ENCODE peak calls at places on chromosomes 3 and 15, in seven cellular contexts. V is Panc1, D is Calu3, B is SK-N-SH, Y is activated B cell treated with CpG ODN at 0.5 μM for 24 hours, Q is dorsolateral prefrontal cortex, M is foreskin fibroblast. P is an unnamed sample.

GRCh38 chr3:13301295-13301987 is 118.7 kb downstream of the NUP210 start:
- DNase-seq in V (no peak), D (no peak), B (no peak), Y (no peak), Q (peak), M (peak), P (no peak)

GRCh38 chr3:157073810-157074209 is 86.1 kb downstream of the CCNL1 start:
- DNase-seq in V (no peak), D (no peak), B (peak), Y (no peak), Q (no peak), M (peak), P (no peak)

GRCh38 chr3:141311496-141312358 is 56.6 kb upstream of the ZBTB38 start:
- DNase-seq in V (peak), D (peak), B (peak), Y (peak), Q (peak), M (peak), P (peak)

GRCh38 chr15:51133140-51133630 is 38.5 kb upstream of the TNFAIP8L3 start:
- DNase-seq in V (no peak), D (no peak), B (no peak), Y (no peak), Q (no peak), M (no peak), P (no peak)

GRCh38 chr3:179565496-179565895 is 2.8 kb downstream of the ACTL6A start:
- DNase-seq in V (no peak), D (no peak), B (no peak), Y (no peak), Q (no peak), M (no peak), P (no peak)

GRCh38 chr3:187125319-187126031 is 13.8 kb downstream of the RPL39L start:
- DNase-seq in V (no peak), D (no peak), B (no peak), Y (no peak), Q (no peak), M (no peak), P (no peak)

GRCh38 chr3:17420668-17421067 is 321.8 kb downstream of the TBC1D5 start:
- DNase-seq in V (peak), D (no peak), B (no peak), Y (no peak), Q (no peak), M (no peak), P (no peak)

GRCh38 chr3:194686816-194687637 is 1.3 kb downstream of the FAM43A start:
- DNase-seq in V (no peak), D (peak), B (peak), Y (peak), Q (peak), M (peak), P (peak)

GRCh38 chr3:192042116-192042515 is 581.2 kb downstream of the PYDC2 start:
- DNase-seq in V (no peak), D (no peak), B (no peak), Y (no peak), Q (no peak), M (no peak), P (no peak)

GRCh38 chr3:52085883-52086282 is 29.5 kb upstream of the DUSP7 start:
- DNase-seq in V (no peak), D (no peak), B (no peak), Y (no peak), Q (no peak), M (no peak), P (no peak)

GRCh38 chr3:130508970-130509369 is 8.0 kb upstream of the COL6A6 start:
- DNase-seq in V (no peak), D (no peak), B (no peak), Y (no peak), Q (no peak), M (no peak), P (no peak)

GRCh38 chr15:73632670-73633058 is 525 bp downstream of the NPTN start:
- DNase-seq in V (no peak), D (no peak), B (no peak), Y (no peak), Q (no peak), M (no peak), P (peak)

GRCh38 chr3:43273429-43273828 is 12.9 kb upstream of the SNRK start:
- DNase-seq in V (no peak), D (no peak), B (no peak), Y (no peak), Q (no peak), M (no peak), P (no peak)

GRCh38 chr3:198079771-198080520 is 119.9 kb downstream of the LMLN start:
- DNase-seq in V (no peak), D (peak), B (no peak), Y (no peak), Q (peak), M (no peak), P (no peak)

GRCh38 chr15:75031773-75032302 is 8.4 kb downstream of the PPCDC start:
- DNase-seq in V (no peak), D (no peak), B (no peak), Y (no peak), Q (no peak), M (no peak), P (no peak)

GRCh38 chr3:111986800-111987199 is 8.0 kb downstream of the ABHD10 start:
- DNase-seq in V (no peak), D (no peak), B (no peak), Y (no peak), Q (no peak), M (no peak), P (no peak)

GRCh38 chr15:65663521-65663920 is 41.8 kb downstream of the SLC24A1 start:
- DNase-seq in V (no peak), D (no peak), B (no peak), Y (no peak), Q (no peak), M (no peak), P (no peak)

GRCh38 chr3:88195951-88196434 is 46.2 kb downstream of the C3orf38 start:
- DNase-seq in V (no peak), D (no peak), B (no peak), Y (no peak), Q (no peak), M (no peak), P (no peak)

GRCh38 chr3:127419140-127419539 is 131.3 kb upstream of the PRR20G start:
- DNase-seq in V (no peak), D (no peak), B (no peak), Y (no peak), Q (no peak), M (no peak), P (no peak)

GRCh38 chr3:127959873-127960272 is 44.8 kb downstream of the KBTBD12 start:
- DNase-seq in V (no peak), D (peak), B (peak), Y (no peak), Q (no peak), M (no peak), P (peak)

GRCh38 chr3:11996500-11996899 is 7.7 kb upstream of the SYN2 start:
- DNase-seq in V (no peak), D (no peak), B (peak), Y (no peak), Q (no peak), M (no peak), P (no peak)

GRCh38 chr3:157543491-157544035 is 40.3 kb upstream of the VEPH1 start:
- DNase-seq in V (no peak), D (no peak), B (no peak), Y (no peak), Q (no peak), M (no peak), P (no peak)

GRCh38 chr3:143450656-143451055 is 331.1 kb downstream of the CHST2 start:
- DNase-seq in V (no peak), D (no peak), B (no peak), Y (no peak), Q (no peak), M (no peak), P (no peak)

DNA sequence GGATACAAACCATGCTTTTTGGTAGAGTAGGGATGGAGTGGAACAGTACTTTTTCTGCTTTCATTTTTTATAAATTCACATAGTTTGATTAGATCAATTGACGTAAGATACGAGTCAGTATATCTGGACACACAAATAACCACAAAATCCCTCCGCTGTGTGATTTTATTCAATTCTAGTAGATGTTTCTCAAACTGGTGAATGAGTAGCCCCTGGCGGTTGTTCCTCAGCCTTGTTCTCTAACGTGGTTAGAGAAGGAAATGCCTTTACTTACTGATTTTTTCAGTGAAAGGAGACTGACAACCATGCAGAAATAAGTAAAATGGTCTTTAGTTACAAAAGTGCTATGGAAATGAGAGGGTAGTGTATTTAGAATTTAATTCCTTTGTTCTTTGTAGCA is 161.0 kb downstream of the TCF12 start:
- DNase-seq in V (no peak), D (no peak), B (no peak), Y (no peak), Q (no peak), M (no peak), P (no peak)
- TF ChIP-seq CTCF in V (no peak), D (no peak), B (no peak), Y (no peak), Q (peak), M (no peak), P (no peak)

DNA sequence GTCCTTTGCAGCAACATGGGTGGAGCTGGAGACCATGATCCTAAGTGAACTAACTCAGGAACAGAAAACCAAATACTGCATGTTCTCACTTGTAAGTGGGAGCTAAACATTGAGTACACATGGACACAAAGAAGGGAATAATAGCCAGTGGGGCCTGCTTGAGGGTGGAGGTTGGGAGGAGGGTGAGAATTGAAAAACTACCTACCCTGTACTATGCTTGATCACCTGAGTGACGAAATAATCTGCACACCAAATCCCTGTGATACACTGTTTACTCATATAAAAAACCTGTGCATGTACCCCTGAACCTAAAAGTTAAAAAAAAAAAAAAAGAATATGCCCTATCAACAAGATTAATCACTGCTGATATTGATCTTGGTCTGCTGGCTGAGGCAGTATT is 58.7 kb upstream of the ADAMTSL3 start:
- DNase-seq in V (no peak), D (no peak), B (no peak), Y (no peak), Q (no peak), M (no peak), P (no peak)
- TF ChIP-seq CTCF in V (no peak), D (no peak), B (no peak), Y (no peak), Q (no peak), M (no peak), P (no peak)

DNA sequence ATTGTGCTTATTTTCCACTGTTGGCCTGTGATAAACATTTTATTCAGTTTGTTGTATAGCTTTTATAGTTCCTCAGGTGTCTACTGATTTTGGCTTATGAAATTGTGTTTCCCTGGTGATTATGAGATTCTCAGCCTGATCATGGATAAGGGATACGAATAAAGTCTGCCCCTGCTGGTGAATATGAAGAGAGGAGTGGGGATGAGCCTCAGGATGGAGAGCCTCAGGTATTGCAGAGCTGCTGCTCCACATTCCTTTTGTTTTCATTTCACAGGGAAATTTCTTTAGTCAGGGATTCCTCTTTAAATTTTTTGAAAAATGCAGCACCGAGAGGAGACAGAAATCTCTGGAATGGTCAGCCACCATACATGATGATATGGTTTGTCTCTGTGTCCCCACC is 14.7 kb upstream of the RAB6B start:
- DNase-seq in V (no peak), D (no peak), B (no peak), Y (no peak), Q (no peak), M (no peak), P (no peak)
- TF ChIP-seq CTCF in V (peak), D (no peak), B (peak), Y (no peak), Q (no peak), M (peak), P (no peak)

GRCh38 chr3:152835311-152836102 is 576 bp downstream of the P2RY1 start:
- DNase-seq in V (no peak), D (peak), B (peak), Y (peak), Q (no peak), M (peak), P (peak)
- TF ChIP-seq CTCF in V (peak), D (peak), B (no peak), Y (no peak), Q (peak), M (no peak), P (no peak)

GRCh38 chr15:56782306-56782705 is 49.0 kb upstream of the ZNF280D start:
- DNase-seq in V (no peak), D (no peak), B (no peak), Y (no peak), Q (no peak), M (no peak), P (no peak)

GRCh38 chr15:56783156-56783856 is 50.0 kb upstream of the ZNF280D start:
- DNase-seq in V (no peak), D (no peak), B (no peak), Y (no peak), Q (no peak), M (no peak), P (no peak)

GRCh38 chr15:56783857-56784661 is 50.8 kb upstream of the ZNF280D start:
- DNase-seq in V (no peak), D (no peak), B (no peak), Y (no peak), Q (no peak), M (no peak), P (no peak)

GRCh38 chr15:56788359-56788758 is 55.0 kb upstream of the ZNF280D start:
- DNase-seq in V (no peak), D (no peak), B (no peak), Y (no peak), Q (no peak), M (no peak), P (no peak)

GRCh38 chr15:56786966-56787365 is 53.7 kb upstream of the ZNF280D start:
- DNase-seq in V (no peak), D (no peak), B (no peak), Y (no peak), Q (no peak), M (peak), P (no peak)
- TF ChIP-seq CTCF in V (no peak), D (no peak), B (no peak), Y (no peak), Q (no peak), M (no peak), P (no peak)

GRCh38 chr15:31067890-31068603 is 33.5 kb downstream of the TRPM1 start:
- DNase-seq in V (no peak), D (no peak), B (no peak), Y (no peak), Q (no peak), M (no peak), P (no peak)

GRCh38 chr15:31070867-31071266 is 30.7 kb downstream of the TRPM1 start:
- DNase-seq in V (no peak), D (no peak), B (no peak), Y (no peak), Q (no peak), M (no peak), P (no peak)

GRCh38 chr15:31065824-31066223 is 35.7 kb downstream of the TRPM1 start:
- DNase-seq in V (no peak), D (no peak), B (no peak), Y (no peak), Q (no peak), M (no peak), P (no peak)

GRCh38 chr15:31074321-31074720 is 27.2 kb downstream of the TRPM1 start:
- DNase-seq in V (no peak), D (no peak), B (no peak), Y (no peak), Q (no peak), M (no peak), P (no peak)

DNA sequence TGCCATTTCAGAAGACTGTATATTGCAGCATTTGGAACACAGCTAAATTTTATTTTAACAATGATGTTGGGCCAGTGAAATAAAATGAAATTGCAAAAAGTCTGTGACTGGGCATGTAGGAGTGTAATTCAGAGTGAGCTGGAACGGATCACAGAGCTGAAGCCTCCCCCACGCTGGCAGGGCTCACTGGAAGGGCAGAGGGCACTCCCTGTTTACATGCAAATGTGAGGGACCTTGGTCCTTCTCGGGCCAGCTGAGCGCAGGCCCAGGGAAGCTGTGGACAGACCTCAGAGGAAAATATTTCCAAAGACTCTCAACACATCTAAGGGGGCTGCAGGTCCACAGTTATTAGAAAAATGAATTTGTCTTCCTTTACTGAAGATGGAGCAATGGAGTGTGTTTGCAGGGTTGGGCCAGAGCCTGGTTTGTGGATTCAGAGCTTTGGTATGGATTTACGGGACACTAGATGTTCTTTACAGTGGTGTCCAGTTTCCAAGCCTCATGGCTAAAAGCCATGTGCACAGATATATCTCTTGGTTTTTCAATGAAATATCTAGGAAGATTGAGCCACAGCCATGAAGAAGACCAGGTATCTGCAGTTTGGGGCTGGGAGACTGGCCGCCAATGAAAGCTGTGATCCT is 32.0 kb downstream of the TRPM1 start:
- DNase-seq in V (no peak), D (no peak), B (no peak), Y (no peak), Q (no peak), M (peak), P (no peak)
- TF ChIP-seq CTCF in V (no peak), D (no peak), B (no peak), Y (no peak), Q (no peak), M (no peak), P (no peak)

GRCh38 chr3:175489406-175489805 is 630.3 kb downstream of the NAALADL2 start:
- DNase-seq in V (no peak), D (no peak), B (no peak), Y (no peak), Q (no peak), M (no peak), P (no peak)

GRCh38 chr3:175479800-175480199 is 620.7 kb downstream of the NAALADL2 start:
- DNase-seq in V (no peak), D (no peak), B (no peak), Y (no peak), Q (no peak), M (no peak), P (no peak)

GRCh38 chr3:175484666-175485065 is 625.5 kb downstream of the NAALADL2 start:
- DNase-seq in V (no peak), D (no peak), B (no peak), Y (no peak), Q (no peak), M (no peak), P (no peak)

GRCh38 chr3:175486255-175486654 is 627.1 kb downstream of the NAALADL2 start:
- DNase-seq in V (no peak), D (no peak), B (no peak), Y (no peak), Q (no peak), M (no peak), P (no peak)

GRCh38 chr3:175485436-175485835 is 626.3 kb downstream of the NAALADL2 start:
- DNase-seq in V (no peak), D (no peak), B (no peak), Y (no peak), Q (no peak), M (no peak), P (no peak)
- TF ChIP-seq CTCF in V (no peak), D (no peak), B (no peak), Y (no peak), Q (no peak), M (no peak), P (no peak)

P was measured in mesothelial cell of epicardium.